ENCODE peak calls at places on chromosomes 4 and X, in five cellular contexts. S, Q, H, J and U are unnamed samples. For H3K27me3 and H3K9me3, the result is how much of the 10 kb centered on the place peaks cover.

GRCh38 chrX:16114640-16115039 is 8.7 kb upstream of the GRPR start:
- DNase-seq in S (peak), Q (no peak), H (peak), J (no peak), U (no peak)

GRCh38 chr4:94545296-94545695 is 93.6 kb downstream of the PDLIM5 start:
- DNase-seq in S (peak), Q (no peak), H (peak), J (no peak), U (no peak)

GRCh38 chr4:146855761-146856160 is 89.9 kb downstream of the TTC29 start:
- DNase-seq in S (no peak), Q (no peak), H (no peak), J (no peak), U (no peak)

GRCh38 chr4:23934915-23935314 is 45.1 kb upstream of the PPARGC1A start:
- DNase-seq in S (peak), Q (peak), H (peak), J (no peak), U (peak)

GRCh38 chr4:76987153-76987562 is 37.6 kb downstream of the SEPTIN11 start:
- DNase-seq in S (peak), Q (no peak), H (peak), J (no peak), U (peak)

GRCh38 chr4:40309250-40309774 is 25.8 kb upstream of the CHRNA9 start:
- DNase-seq in S (peak), Q (peak), H (peak), J (peak), U (peak)

GRCh38 chr4:90745176-90745575 is 618.0 kb downstream of the CCSER1 start:
- DNase-seq in S (no peak), Q (no peak), H (no peak), J (peak), U (no peak)

GRCh38 chrX:149628280-149628679 is 3.3 kb downstream of the TMEM185A start:
- DNase-seq in S (no peak), Q (no peak), H (no peak), J (no peak), U (no peak)

GRCh38 chr4:55866290-55866907 is 13.0 kb downstream of the EXOC1 start:
- DNase-seq in S (peak), Q (no peak), H (peak), J (peak), U (peak)

GRCh38 chr4:168587326-168588125 is 90.7 kb downstream of the PALLD start:
- DNase-seq in S (peak), Q (no peak), H (peak), J (peak), U (peak)

GRCh38 chrX:154468217-154468616 is 10.1 kb downstream of the PLXNA3 start:
- DNase-seq in S (no peak), Q (no peak), H (no peak), J (no peak), U (no peak)

GRCh38 chr4:21885241-21885640 is 63.3 kb downstream of the KCNIP4 start:
- DNase-seq in S (peak), Q (no peak), H (peak), J (no peak), U (no peak)

GRCh38 chr4:39255266-39255665 is 72.9 kb downstream of the WDR19 start:
- DNase-seq in S (peak), Q (no peak), H (peak), J (no peak), U (no peak)

GRCh38 chr4:142512161-142512560 is 333.9 kb downstream of the INPP4B start:
- DNase-seq in S (no peak), Q (no peak), H (peak), J (no peak), U (no peak)

GRCh38 chr4:110628321-110629213 is 5.7 kb upstream of the PITX2 start:
- DNase-seq in S (no peak), Q (no peak), H (no peak), J (no peak), U (no peak)

GRCh38 chr4:110630621-110631402 is 7.9 kb upstream of the PITX2 start:
- DNase-seq in S (no peak), Q (no peak), H (no peak), J (no peak), U (no peak)

GRCh38 chr4:110631582-110632505 is 9.0 kb upstream of the PITX2 start:
- DNase-seq in S (peak), Q (peak), H (peak), J (peak), U (peak)

GRCh38 chr4:110629780-110630500 is 7.1 kb upstream of the PITX2 start:
- DNase-seq in S (no peak), Q (no peak), H (no peak), J (no peak), U (no peak)

GRCh38 chr4:110629214-110629754 is 6.4 kb upstream of the PITX2 start:
- DNase-seq in S (no peak), Q (no peak), H (no peak), J (no peak), U (no peak)
- H3K27me3 ChIP-seq in S (under half), Q (half or more), H (half or more), J (under half), U (under half)

GRCh38 chr4:186144180-186144579 is 39.7 kb downstream of the FAM149A start:
- DNase-seq in S (peak), Q (no peak), H (peak), J (no peak), U (peak)
- H3K4me3 ChIP-seq in S (peak), Q (peak), H (peak), J (peak), U (peak)

GRCh38 chrX:10117864-10118377 is 38.9 kb upstream of the CLCN4 start:
- DNase-seq in S (no peak), Q (no peak), H (no peak), J (no peak), U (no peak)
- H3K9me3 ChIP-seq in S (under half), Q (under half), H (under half), J (under half), U (under half)

DNA sequence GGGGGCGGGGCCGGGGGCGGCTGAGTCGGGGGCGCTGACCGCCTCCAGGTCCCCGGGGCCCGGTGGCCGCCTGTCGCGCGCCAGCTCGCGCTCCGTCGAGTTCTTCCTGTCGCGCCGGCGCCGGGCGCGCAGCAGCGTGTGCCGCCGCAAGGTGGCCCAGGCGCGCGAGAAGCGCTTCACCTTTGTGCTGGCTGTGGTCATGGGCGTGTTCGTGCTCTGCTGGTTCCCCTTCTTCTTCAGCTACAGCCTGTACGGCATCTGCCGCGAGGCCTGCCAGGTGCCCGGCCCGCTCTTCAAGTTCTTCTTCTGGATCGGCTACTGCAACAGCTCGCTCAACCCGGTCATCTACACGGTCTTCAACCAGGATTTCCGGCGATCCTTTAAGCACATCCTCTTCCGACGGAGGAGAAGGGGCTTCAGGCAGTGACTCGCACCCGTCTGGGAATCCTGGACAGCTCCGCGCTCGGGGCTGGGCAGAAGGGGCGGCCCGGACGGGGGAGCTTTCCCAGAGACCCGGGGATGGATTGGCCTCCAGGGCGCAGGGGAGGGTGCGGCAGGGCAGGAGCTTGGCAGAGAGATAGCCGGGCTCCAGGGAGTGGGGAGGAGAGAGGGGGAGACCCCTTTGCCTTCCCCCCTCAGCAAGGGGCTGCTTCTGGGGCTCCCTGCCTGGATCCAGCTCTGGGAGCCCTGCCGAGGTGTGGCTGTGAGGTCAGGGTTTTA is 1.5 kb downstream of the ADRA2C start:
- DNase-seq in S (no peak), Q (no peak), H (no peak), J (no peak), U (no peak)
- H3K27me3 ChIP-seq in S (under half), Q (under half), H (under half), J (under half), U (under half)